ENCODE peak calls at places on chromosomes 2 and 18, in ten cellular contexts. G is neural crest cell; F is activated naive CD4-positive, alpha-beta T cell treated with anti-CD3 and anti-CD28 coated beads, Interleukin-2, amount 10 ng/mL, durations not matched to agents 7 days and 5 days; U is T-helper 9 cell; B is GM13977; S is NCI-H1105; T is H54; W is NCI-H2029 treated with DMSO at 0.1 percent for 48 hours; Z is GM23248; L is T-helper 2 cell treated with Interferon-gamma antibody and Interleukin-4, amounts not matched to agents 5 μg/mL and 100 μg/mL, for 36 hours. N is an unnamed sample.

GRCh38 chr18:29874519-29875098 is 1167.9 kb downstream of the DSC3 start:
- DNase-seq in G (peak), F (no peak), U (no peak), B (peak), S (peak), T (peak), W (no peak), Z (peak), L (no peak), N (no peak)

GRCh38 chr2:240234503-240234951 is 94.1 kb upstream of the OTOS start:
- DNase-seq in G (no peak), F (peak), U (no peak), B (no peak), S (no peak), T (no peak), W (no peak), Z (no peak), L (no peak), N (no peak)

GRCh38 chr2:109396338-109397180 is 217.2 kb downstream of the SEPTIN10 start:
- DNase-seq in G (no peak), F (no peak), U (no peak), B (peak), S (no peak), T (no peak), W (no peak), Z (no peak), L (no peak), N (no peak)

GRCh38 chr18:51135795-51136194 is 61.7 kb downstream of the MEX3C start:
- DNase-seq in G (no peak), F (peak), U (no peak), B (no peak), S (no peak), T (no peak), W (no peak), Z (no peak), L (no peak), N (no peak)

GRCh38 chr2:146734042-146734715 is 1110.7 kb upstream of the ACVR2A start:
- DNase-seq in G (no peak), F (no peak), U (no peak), B (peak), S (peak), T (peak), W (peak), Z (peak), L (no peak), N (peak)

GRCh38 chr2:239469101-239469960 is 68.5 kb upstream of the HDAC4 start:
- DNase-seq in G (no peak), F (no peak), U (no peak), B (no peak), S (no peak), T (no peak), W (no peak), Z (no peak), L (no peak), N (no peak)

GRCh38 chr2:54908591-54908990 is 141.7 kb downstream of the RTN4 start:
- DNase-seq in G (no peak), F (no peak), U (no peak), B (no peak), S (no peak), T (no peak), W (no peak), Z (no peak), L (no peak), N (no peak)

GRCh38 chr2:96556441-96557330 is 20.1 kb downstream of the ARID5A start:
- DNase-seq in G (no peak), F (no peak), U (no peak), B (peak), S (no peak), T (peak), W (no peak), Z (peak), L (peak), N (no peak)

GRCh38 chr2:106208874-106209273 is 14.8 kb upstream of the UXS1 start:
- DNase-seq in G (no peak), F (no peak), U (no peak), B (no peak), S (no peak), T (no peak), W (no peak), Z (no peak), L (no peak), N (no peak)

GRCh38 chr18:53408271-53408670 is 816.2 kb downstream of the MBD2 start:
- DNase-seq in G (no peak), F (no peak), U (no peak), B (no peak), S (no peak), T (no peak), W (no peak), Z (no peak), L (no peak), N (no peak)

GRCh38 chr2:120536141-120536540 is 190.2 kb downstream of the INHBB start:
- DNase-seq in G (no peak), F (no peak), U (no peak), B (no peak), S (no peak), T (no peak), W (no peak), Z (no peak), L (no peak), N (no peak)

GRCh38 chr2:218671077-218671653 is 637 bp downstream of the RNF25 start:
- DNase-seq in G (no peak), F (no peak), U (no peak), B (no peak), S (no peak), T (no peak), W (no peak), Z (peak), L (no peak), N (no peak)

GRCh38 chr2:95391641-95392310 is 10.7 kb upstream of the FAHD2A start:
- DNase-seq in G (no peak), F (no peak), U (no peak), B (no peak), S (peak), T (no peak), W (no peak), Z (no peak), L (no peak), N (no peak)

GRCh38 chr18:42429208-42429607 is 474.2 kb downstream of the PIK3C3 start:
- DNase-seq in G (no peak), F (no peak), U (no peak), B (no peak), S (no peak), T (no peak), W (no peak), Z (no peak), L (no peak), N (no peak)

GRCh38 chr2:42931818-42932195 is 139.4 kb upstream of the HAAO start:
- DNase-seq in G (no peak), F (no peak), U (no peak), B (no peak), S (no peak), T (no peak), W (no peak), Z (no peak), L (no peak), N (no peak)

GRCh38 chr2:225737556-225737955 is 338.0 kb downstream of the NYAP2 start:
- DNase-seq in G (no peak), F (no peak), U (no peak), B (no peak), S (no peak), T (peak), W (no peak), Z (peak), L (no peak), N (no peak)

GRCh38 chr2:239459581-239459980 is 58.8 kb upstream of the HDAC4 start:
- DNase-seq in G (no peak), F (no peak), U (no peak), B (no peak), S (no peak), T (no peak), W (no peak), Z (no peak), L (no peak), N (no peak)

GRCh38 chr18:68699043-68699442 is 15.9 kb downstream of the TMX3 start:
- DNase-seq in G (no peak), F (no peak), U (no peak), B (no peak), S (no peak), T (no peak), W (no peak), Z (peak), L (no peak), N (no peak)

GRCh38 chr2:15560404-15560987 is 638 bp downstream of the NBAS start:
- DNase-seq in G (no peak), F (peak), U (no peak), B (no peak), S (peak), T (peak), W (no peak), Z (peak), L (no peak), N (no peak)

GRCh38 chr2:26655611-26656195 is 14.5 kb upstream of the CIB4 start:
- DNase-seq in G (no peak), F (no peak), U (no peak), B (no peak), S (no peak), T (no peak), W (no peak), Z (no peak), L (no peak), N (no peak)

GRCh38 chr18:35406666-35407065 is 29.5 kb upstream of the ZNF396 start:
- DNase-seq in G (no peak), F (no peak), U (no peak), B (no peak), S (no peak), T (no peak), W (no peak), Z (no peak), L (no peak), N (no peak)

GRCh38 chr18:11821208-11821607 is 30.0 kb upstream of the CHMP1B start:
- DNase-seq in G (no peak), F (no peak), U (no peak), B (no peak), S (no peak), T (no peak), W (no peak), Z (no peak), L (no peak), N (no peak)

GRCh38 chr2:73050011-73050617 is 21.4 kb downstream of the SFXN5 start:
- DNase-seq in G (no peak), F (no peak), U (no peak), B (no peak), S (no peak), T (no peak), W (no peak), Z (no peak), L (no peak), N (no peak)

GRCh38 chr2:196376984-196377877 is 205.9 kb upstream of the STK17B start:
- DNase-seq in G (no peak), F (no peak), U (no peak), B (peak), S (no peak), T (no peak), W (no peak), Z (peak), L (peak), N (peak)

GRCh38 chr2:132677661-132678060 is 7.7 kb upstream of the LYPD1 start:
- DNase-seq in G (no peak), F (no peak), U (no peak), B (no peak), S (no peak), T (no peak), W (no peak), Z (peak), L (no peak), N (no peak)

GRCh38 chr2:60539177-60539576 is 14.3 kb downstream of the BCL11A start:
- DNase-seq in G (no peak), F (no peak), U (no peak), B (no peak), S (no peak), T (no peak), W (no peak), Z (no peak), L (no peak), N (no peak)

GRCh38 chr2:204795156-204795555 is 249.9 kb downstream of the PARD3B start:
- DNase-seq in G (no peak), F (no peak), U (no peak), B (no peak), S (no peak), T (peak), W (no peak), Z (peak), L (no peak), N (no peak)

GRCh38 chr18:36628435-36629094 is 200.2 kb downstream of the TPGS2 start:
- DNase-seq in G (no peak), F (no peak), U (no peak), B (no peak), S (no peak), T (no peak), W (no peak), Z (peak), L (no peak), N (no peak)